ENCODE peak calls at places on chromosomes 4 and X, in ten cellular contexts. I is kidney; Y is NCI-H2029; B is NCI-H69; A is body of pancreas; L is endothelial cell; Z is activated CD4-positive, alpha-beta memory T cell treated with anti-CD3 and anti-CD28 coated beads, Interleukin-2, amount 10 ng/mL, durations not matched to agents 7 days and 5 days; E is NCI-H2171; H is MM.1S; P is GM13977. X is an unnamed sample.

GRCh38 chr4:157244348-157244747 is 23.8 kb downstream of the GRIA2 start:
- DNase-seq in B (no peak), I (no peak), L (no peak), Y (no peak), P (no peak), A (no peak), E (no peak), H (no peak), Z (no peak), X (no peak)

GRCh38 chr4:153759407-153760226 is at the start of gene RNF175:
- DNase-seq in P (no peak), B (peak), Z (no peak), Y (no peak), E (no peak), I (no peak), A (no peak), L (peak), H (no peak), X (no peak)

GRCh38 chr4:79865253-79865652 is 207.8 kb downstream of the ANTXR2 start:
- DNase-seq in Z (no peak), P (no peak), L (no peak), E (no peak), A (no peak), Y (no peak), B (peak), I (no peak), H (no peak), X (no peak)

GRCh38 chr4:4574792-4575191 is 32.9 kb upstream of the STX18 start:
- DNase-seq in Y (no peak), P (no peak), E (peak), B (peak), I (peak), H (no peak), Z (no peak), A (peak), L (no peak), X (no peak)

GRCh38 chr4:129446074-129446473 is 350.1 kb downstream of the C4orf33 start:
- DNase-seq in L (no peak), A (no peak), E (no peak), P (no peak), H (no peak), B (peak), I (peak), Z (no peak), Y (no peak), X (peak)

GRCh38 chr4:119629142-119629471 is 503 bp upstream of the PDE5A start:
- DNase-seq in B (no peak), P (no peak), A (no peak), H (no peak), I (no peak), E (no peak), Y (no peak), Z (no peak), L (no peak), X (no peak)

GRCh38 chr4:177505171-177505615 is 63.0 kb upstream of the AGA start:
- DNase-seq in A (no peak), Z (no peak), L (no peak), E (no peak), Y (no peak), P (no peak), B (no peak), I (no peak), H (no peak), X (no peak)

GRCh38 chrX:24014388-24015018 is 12.5 kb downstream of the KLHL15 start:
- DNase-seq in I (no peak), B (no peak), L (no peak), Z (peak), Y (no peak), H (no peak), A (no peak), P (no peak), E (no peak), X (no peak)

GRCh38 chr4:143253156-143253555 is 68.4 kb downstream of the USP38 start:
- DNase-seq in H (no peak), P (no peak), Z (no peak), B (no peak), A (no peak), I (no peak), E (no peak), L (no peak), Y (no peak), X (no peak)

GRCh38 chr4:141102367-141102766 is 30.9 kb downstream of the RNF150 start:
- DNase-seq in Y (no peak), H (no peak), Z (no peak), I (no peak), P (no peak), A (no peak), L (no peak), B (no peak), E (no peak), X (no peak)

GRCh38 chr4:102780476-102781144 is 19.8 kb upstream of the MANBA start:
- DNase-seq in A (no peak), H (peak), P (no peak), Z (no peak), I (no peak), E (no peak), L (no peak), B (peak), Y (no peak), X (no peak)

GRCh38 chr4:83259586-83259985 is 25.0 kb downstream of the COQ2 start:
- DNase-seq in L (no peak), E (no peak), B (no peak), H (peak), A (no peak), I (no peak), P (no peak), Z (no peak), Y (no peak), X (no peak)

GRCh38 chr4:120718979-120719566 is 203.5 kb downstream of the PRDM5 start:
- DNase-seq in H (peak), E (no peak), L (peak), I (no peak), A (no peak), Z (no peak), P (no peak), Y (peak), B (peak), X (peak)

GRCh38 chrX:119880552-119881437 is 9.2 kb downstream of the NDUFA1 start:
- DNase-seq in I (no peak), H (peak), Y (peak), E (no peak), Z (peak), P (peak), B (peak), L (peak), A (peak), X (peak)

GRCh38 chr4:80948995-80949394 is 81.5 kb upstream of the BMP3 start:
- DNase-seq in B (no peak), P (no peak), L (no peak), A (no peak), H (no peak), Z (no peak), Y (no peak), E (no peak), I (no peak), X (no peak)

GRCh38 chr4:181319629-181320028 is 923.6 kb upstream of the TENM3 start:
- DNase-seq in B (peak), Z (no peak), Y (peak), I (no peak), H (no peak), A (no peak), L (no peak), P (no peak), E (no peak), X (no peak)

GRCh38 chr4:108270466-108271450 is 102.0 kb upstream of the LEF1 start:
- DNase-seq in I (no peak), E (no peak), B (peak), L (no peak), Y (no peak), P (no peak), Z (no peak), A (no peak), H (peak), X (no peak)

X was measured in SK-N-DZ.